ENCODE peak calls at places on chromosomes 12 and 14, in eight cellular contexts. C is astrocyte of the cerebellum, N is IMR-90, O is lower leg skin, X is choroid plexus epithelial cell, A is transverse colon, M is GM12865, Z is endothelial cell. K is an unnamed sample.

GRCh38 chr12:132237772-132238486 is 91.5 kb downstream of the GALNT9 start:
- DNase-seq in C (no peak), N (no peak), O (no peak), X (no peak), A (no peak), M (no peak), Z (no peak), K (no peak)

GRCh38 chr14:23481362-23481970 is 12.0 kb downstream of the NGDN start:
- DNase-seq in C (no peak), N (peak), O (no peak), X (peak), A (no peak), M (no peak), Z (peak), K (no peak)

GRCh38 chr14:29274890-29275651 is 508.5 kb downstream of the FOXG1 start:
- DNase-seq in C (no peak), N (no peak), O (no peak), X (no peak), A (no peak), M (no peak), Z (no peak), K (no peak)

GRCh38 chr12:130818381-130819247 is 20.4 kb downstream of the STX2 start:
- DNase-seq in C (no peak), N (no peak), O (peak), X (peak), A (peak), M (peak), Z (peak), K (peak)

GRCh38 chr12:108033091-108033490 is 96.0 kb upstream of the WSCD2 start:
- DNase-seq in C (no peak), N (no peak), O (no peak), X (no peak), A (no peak), M (no peak), Z (no peak), K (no peak)

GRCh38 chr12:107402041-107403022 is 283.3 kb upstream of the PWP1 start:
- DNase-seq in C (peak), N (peak), O (no peak), X (peak), A (peak), M (peak), Z (peak), K (peak)

GRCh38 chr12:32134144-32134888 is 27.7 kb downstream of the BICD1 start:
- DNase-seq in C (no peak), N (peak), O (no peak), X (peak), A (peak), M (peak), Z (no peak), K (peak)

GRCh38 chr12:26918321-26919215 is 19.2 kb downstream of the INTS13 start:
- DNase-seq in C (no peak), N (peak), O (no peak), X (peak), A (no peak), M (no peak), Z (no peak), K (no peak)

GRCh38 chr14:56528927-56529326 is 50.7 kb upstream of the TMEM260 start:
- DNase-seq in C (no peak), N (no peak), O (no peak), X (no peak), A (no peak), M (no peak), Z (no peak), K (no peak)

GRCh38 chr12:10364839-10365681 is 24.8 kb downstream of the KLRK1 start:
- DNase-seq in C (peak), N (peak), O (no peak), X (peak), A (peak), M (peak), Z (peak), K (peak)

GRCh38 chr12:54228471-54228870 is 39.7 kb upstream of the SMUG1 start:
- DNase-seq in C (no peak), N (no peak), O (no peak), X (no peak), A (no peak), M (no peak), Z (no peak), K (no peak)

GRCh38 chr12:66594688-66595087 is 84.2 kb downstream of the GRIP1 start:
- DNase-seq in C (no peak), N (no peak), O (no peak), X (peak), A (no peak), M (no peak), Z (no peak), K (no peak)

GRCh38 chr14:42110167-42110566 is 503.5 kb downstream of the LRFN5 start:
- DNase-seq in C (peak), N (peak), O (no peak), X (peak), A (no peak), M (peak), Z (peak), K (peak)

GRCh38 chr12:1857821-1858220 is 37.5 kb downstream of the LRTM2 start:
- DNase-seq in C (no peak), N (no peak), O (peak), X (no peak), A (no peak), M (no peak), Z (no peak), K (no peak)

GRCh38 chr12:55720894-55721444 is 776 bp downstream of the RDH5 start:
- DNase-seq in C (no peak), N (peak), O (peak), X (peak), A (peak), M (no peak), Z (peak), K (peak)

GRCh38 chr12:128190052-128190451 is 76.9 kb upstream of the TMEM132C start:
- DNase-seq in C (no peak), N (no peak), O (no peak), X (no peak), A (no peak), M (no peak), Z (no peak), K (no peak)

GRCh38 chr14:44701563-44702263 is 194.6 kb upstream of the FSCB start:
- DNase-seq in C (no peak), N (peak), O (no peak), X (no peak), A (no peak), M (no peak), Z (no peak), K (no peak)

GRCh38 chr12:51480978-51481377 is 56.3 kb downstream of the SLC4A8 start:
- DNase-seq in C (no peak), N (no peak), O (no peak), X (no peak), A (no peak), M (peak), Z (no peak), K (no peak)

GRCh38 chr14:105470812-105471771 is 3.5 kb upstream of the CRIP2 start:
- DNase-seq in C (no peak), N (no peak), O (no peak), X (no peak), A (no peak), M (no peak), Z (peak), K (peak)

GRCh38 chr14:104593710-104594121 is 10.9 kb downstream of the TMEM179 start:
- DNase-seq in C (no peak), N (no peak), O (no peak), X (no peak), A (no peak), M (no peak), Z (no peak), K (peak)

GRCh38 chr14:61296707-61297502 is 15.8 kb upstream of the TMEM30B start:
- DNase-seq in C (peak), N (peak), O (no peak), X (peak), A (no peak), M (peak), Z (no peak), K (peak)

GRCh38 chr12:28172434-28173030 is 17.7 kb upstream of the CCDC91 start:
- DNase-seq in C (peak), N (peak), O (no peak), X (peak), A (peak), M (peak), Z (peak), K (peak)

GRCh38 chr12:19181666-19182426 is 52.3 kb downstream of the PLEKHA5 start:
- DNase-seq in C (no peak), N (no peak), O (no peak), X (peak), A (no peak), M (no peak), Z (no peak), K (no peak)

GRCh38 chr12:75960086-75960910 is 71.3 kb downstream of the PHLDA1 start:
- DNase-seq in C (no peak), N (peak), O (no peak), X (peak), A (peak), M (no peak), Z (no peak), K (no peak)

GRCh38 chr12:98983647-98984046 is 338.6 kb downstream of the APAF1 start:
- DNase-seq in C (no peak), N (no peak), O (no peak), X (no peak), A (no peak), M (no peak), Z (no peak), K (no peak)

GRCh38 chr14:66827182-66827581 is 319.2 kb downstream of the GPHN start:
- DNase-seq in C (no peak), N (no peak), O (no peak), X (no peak), A (no peak), M (no peak), Z (no peak), K (no peak)
- TF ChIP-seq CTCF in C (no peak), N (no peak), O (no peak), X (no peak), A (no peak), M (no peak), Z (no peak), K (no peak)

DNA sequence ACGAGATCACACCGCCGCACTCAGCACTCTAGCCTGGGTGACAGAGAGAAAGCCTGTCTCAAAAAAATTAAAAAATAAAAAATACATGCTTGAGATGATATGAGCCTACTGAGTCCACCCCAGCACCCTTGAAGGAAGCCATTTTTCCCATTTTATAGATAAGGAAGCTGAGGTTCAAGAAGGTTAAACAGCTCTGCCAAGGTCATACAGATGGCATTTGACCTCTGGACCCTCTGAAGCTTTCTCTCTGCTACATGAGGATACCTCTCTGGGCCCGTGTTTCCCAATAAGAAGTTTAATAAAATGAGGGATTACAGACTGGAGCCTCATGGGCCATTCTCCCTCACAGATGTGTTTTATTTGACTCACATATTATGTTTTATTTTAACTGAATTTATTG is 53.9 kb upstream of the PNMA1 start:
- DNase-seq in C (no peak), N (no peak), O (no peak), X (no peak), A (no peak), M (no peak), Z (no peak), K (no peak)
- TF ChIP-seq CTCF in C (no peak), N (no peak), O (no peak), X (no peak), A (no peak), M (no peak), Z (no peak), K (no peak)

GRCh38 chr12:121894633-121895032 is 6.0 kb downstream of the PSMD9 start:
- DNase-seq in C (peak), N (peak), O (no peak), X (peak), A (no peak), M (peak), Z (no peak), K (peak)
- TF ChIP-seq CTCF in C (peak), N (peak), O (no peak), X (peak), A (no peak), M (no peak), Z (no peak), K (peak)

GRCh38 chr12:63766498-63766897 is 13.2 kb upstream of the RXYLT1 start:
- DNase-seq in C (no peak), N (no peak), O (no peak), X (peak), A (no peak), M (no peak), Z (no peak), K (no peak)
- TF ChIP-seq CTCF in C (no peak), N (peak), O (no peak), X (peak), A (no peak), M (peak), Z (peak), K (peak)

GRCh38 chr12:81187686-81188085 is 109.8 kb downstream of the ACSS3 start:
- DNase-seq in C (no peak), N (no peak), O (no peak), X (no peak), A (no peak), M (no peak), Z (no peak), K (no peak)
- TF ChIP-seq CTCF in C (no peak), N (no peak), O (no peak), X (no peak), A (no peak), M (no peak), Z (no peak), K (no peak)

K was measured in SK-N-SH.